ENCODE peak calls at places on chromosomes 7 and 10, in four cellular contexts. O, R, Y and D are unnamed samples.

GRCh38 chr7:150941983-150942590 is 36.0 kb downstream of the KCNH2 start:
- DNase-seq in R (no peak), O (peak), Y (peak), D (no peak)

GRCh38 chr7:81005254-81005653 is 86.4 kb upstream of the SEMA3C start:
- DNase-seq in R (no peak), O (no peak), Y (no peak), D (no peak)

GRCh38 chr7:23343806-23344500 is 44.8 kb downstream of the MALSU1 start:
- DNase-seq in R (no peak), O (no peak), Y (no peak), D (no peak)

GRCh38 chr10:5545778-5546710 is 21.3 kb downstream of the CALML3 start:
- DNase-seq in O (peak), Y (peak), R (no peak), D (no peak)

GRCh38 chr7:101593556-101593955 is 35.5 kb downstream of the MYL10 start:
- DNase-seq in O (no peak), Y (no peak), R (peak), D (no peak)

GRCh38 chr7:80635533-80635932 is 2.9 kb upstream of the CD36 start:
- DNase-seq in R (no peak), O (no peak), Y (no peak), D (no peak)

GRCh38 chr10:102344067-102344466 is 51.4 kb upstream of the NFKB2 start:
- DNase-seq in O (peak), R (no peak), Y (no peak), D (no peak)

GRCh38 chr7:134919240-134919641 is 67.1 kb upstream of the AGBL3 start:
- DNase-seq in O (no peak), R (no peak), Y (no peak), D (no peak)

GRCh38 chr10:49649936-49650723 is 29.3 kb upstream of the C10orf53 start:
- DNase-seq in Y (no peak), R (no peak), O (no peak), D (no peak)

GRCh38 chr10:132608511-132609195 is 71.1 kb downstream of the INPP5A start:
- DNase-seq in R (peak), Y (peak), O (no peak), D (no peak)

GRCh38 chr10:43225004-43225786 is 41.7 kb downstream of the RASGEF1A start:
- DNase-seq in R (no peak), Y (no peak), O (no peak), D (no peak)

GRCh38 chr7:27122075-27122910 is 8.3 kb downstream of the HOXA4 start:
- DNase-seq in Y (no peak), O (no peak), R (peak), D (no peak)

GRCh38 chr7:103336781-103337180 is 7.8 kb downstream of the DNAJC2 start:
- DNase-seq in R (no peak), Y (no peak), O (no peak), D (no peak)

GRCh38 chr10:11610855-11611247 is 599 bp downstream of the USP6NL start:
- DNase-seq in R (no peak), O (peak), Y (peak), D (no peak)

GRCh38 chr7:83794834-83795233 is 145.9 kb upstream of the SEMA3E start:
- DNase-seq in O (no peak), Y (no peak), R (no peak), D (no peak)

GRCh38 chr7:141339603-141340002 is 211.6 kb upstream of the AGK start:
- DNase-seq in O (no peak), R (no peak), Y (no peak), D (no peak)

GRCh38 chr7:28767356-28767755 is 190.8 kb downstream of the TRIL start:
- DNase-seq in R (no peak), Y (no peak), O (no peak), D (no peak)